ENCODE peak calls at places on chromosomes 3 and 15, in nine cellular contexts. R is cardiac muscle cell, D is A549, U is HCT116, V is psoas muscle, L is GM13976, T is type B pancreatic cell, N is AG04450, Z is HL-60. O is an unnamed sample.
A peak's percentile ranks its signal among the peaks of the same experiment; 100 is the strongest.

GRCh38 chr3:71468311-71469130 is 115.0 kb downstream of the FOXP1 start:
- DNase-seq in R (peak; percentile 92), D (no peak), U (no peak), V (no peak), L (no peak), T (no peak), N (no peak), Z (no peak), O (no peak)

GRCh38 chr15:78914027-78914764 is 30.6 kb downstream of the CTSH start:
- DNase-seq in R (no peak), D (peak; percentile 43), U (no peak), V (peak; percentile 57), L (no peak), T (peak; percentile 40), N (no peak), Z (no peak), O (no peak)

GRCh38 chr15:47812436-47813109 is 95.3 kb downstream of the SEMA6D start:
- DNase-seq in R (no peak), D (peak; percentile 74), U (no peak), V (no peak), L (peak; percentile 38), T (no peak), N (no peak), Z (no peak), O (no peak)

GRCh38 chr15:23372284-23372683 is 17.7 kb downstream of the GOLGA8S start:
- DNase-seq in R (no peak), D (no peak), U (no peak), V (no peak), L (no peak), T (no peak), N (no peak), Z (no peak), O (no peak)

GRCh38 chr3:160665784-160666526 is 11.0 kb upstream of the ARL14 start:
- DNase-seq in R (no peak), D (no peak), U (no peak), V (no peak), L (peak; percentile 52), T (no peak), N (peak; percentile 69), Z (no peak), O (peak; percentile 25)

GRCh38 chr3:160921020-160921635 is 165.1 kb downstream of the PPM1L start:
- DNase-seq in R (peak; percentile 51), D (peak; percentile 46), U (peak; percentile 21), V (peak; percentile 14), L (peak; percentile 35), T (no peak), N (no peak), Z (no peak), O (peak; percentile 16)

GRCh38 chr3:60573494-60573893 is 677.8 kb downstream of the FHIT start:
- DNase-seq in R (no peak), D (no peak), U (no peak), V (no peak), L (no peak), T (no peak), N (peak; percentile 11), Z (no peak), O (no peak)

GRCh38 chr15:40151991-40152390 is 8.9 kb upstream of the BUB1B start:
- DNase-seq in R (no peak), D (no peak), U (no peak), V (no peak), L (no peak), T (no peak), N (no peak), Z (no peak), O (no peak)

GRCh38 chr15:38540516-38540915 is 24.1 kb downstream of the RASGRP1 start:
- DNase-seq in R (no peak), D (no peak), U (no peak), V (no peak), L (no peak), T (no peak), N (no peak), Z (no peak), O (no peak)

GRCh38 chr3:69250014-69250413 is 127.6 kb upstream of the LMOD3 start:
- DNase-seq in R (peak; percentile 85), D (peak; percentile 18), U (no peak), V (no peak), L (no peak), T (no peak), N (no peak), Z (no peak), O (peak; percentile 57)

GRCh38 chr3:65425880-65426279 is 612.8 kb downstream of the MAGI1 start:
- DNase-seq in R (peak; percentile 15), D (peak; percentile 12), U (no peak), V (no peak), L (no peak), T (no peak), N (no peak), Z (no peak), O (no peak)

GRCh38 chr3:20700702-20701101 is 514.7 kb upstream of the SGO1 start:
- DNase-seq in R (peak; percentile 1), D (no peak), U (no peak), V (no peak), L (no peak), T (no peak), N (no peak), Z (no peak), O (no peak)

GRCh38 chr15:67433495-67434099 is 87.3 kb upstream of the C15orf61 start:
- DNase-seq in R (peak; percentile 37), D (peak; percentile 69), U (peak; percentile 27), V (peak; percentile 25), L (peak; percentile 56), T (no peak), N (peak; percentile 16), Z (no peak), O (peak; percentile 49)

DNA sequence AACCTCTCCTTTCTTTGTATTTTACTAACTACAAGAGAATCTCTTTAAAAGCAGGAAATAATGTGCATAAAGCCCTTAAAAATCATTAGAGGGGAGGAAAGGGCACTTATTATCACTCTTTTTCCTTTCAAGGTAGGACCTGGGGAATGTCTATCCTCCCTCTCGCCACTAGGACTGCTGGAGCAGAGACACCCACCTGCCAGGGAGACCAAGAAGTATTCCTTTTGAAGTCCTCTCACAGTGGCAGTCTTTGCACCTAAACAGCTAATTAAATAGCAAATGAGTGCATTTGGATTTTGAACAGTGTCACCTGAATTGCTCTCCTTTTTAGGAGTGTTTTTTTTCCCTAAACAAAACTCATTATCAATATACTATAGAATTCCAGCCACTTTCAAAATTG is 874.1 kb downstream of the ZPLD1 start:
- DNase-seq in R (peak; percentile 3), D (peak; percentile 1), U (no peak), V (no peak), L (no peak), T (no peak), N (no peak), Z (no peak), O (no peak)
- TF ChIP-seq CTCF in R (no peak), D (no peak), U (peak; percentile 58), V (no peak), L (no peak), T (peak; percentile 58), N (no peak), Z (no peak), O (no peak)

DNA sequence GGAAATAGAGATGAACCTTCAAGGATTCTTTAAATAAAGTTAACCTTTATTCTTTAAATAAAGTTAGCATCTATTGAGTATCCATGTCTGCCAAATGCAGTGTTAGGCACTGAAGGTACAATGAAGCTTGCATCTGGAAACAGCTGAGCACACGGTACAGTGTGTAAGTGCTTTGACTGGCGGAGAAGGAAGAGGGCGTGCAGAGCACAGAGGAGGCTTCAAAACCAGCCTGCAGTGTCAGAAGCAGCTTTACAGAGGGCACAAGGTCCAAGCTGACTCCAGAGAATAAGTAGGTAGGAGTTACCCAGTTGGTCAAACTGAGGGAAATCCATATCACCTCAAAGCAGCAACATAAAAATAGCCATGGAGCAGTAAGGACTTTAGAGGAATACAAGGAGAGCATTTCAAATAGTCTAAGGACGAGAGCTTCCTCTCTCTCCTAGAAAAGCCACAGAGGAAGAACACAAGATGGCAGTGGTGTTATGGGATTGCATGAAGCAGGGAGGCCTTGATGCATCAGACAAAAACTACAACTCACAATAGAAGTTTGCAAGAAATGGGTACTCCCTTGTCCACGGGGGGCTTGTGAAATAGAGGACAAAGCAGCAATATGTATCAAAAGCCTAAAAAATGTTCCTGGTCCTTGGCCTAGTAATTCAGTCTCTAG is 60.3 kb upstream of the PPP2R3A start:
- DNase-seq in R (peak; percentile 28), D (peak; percentile 16), U (no peak), V (no peak), L (no peak), T (no peak), N (no peak), Z (no peak), O (no peak)
- TF ChIP-seq CTCF in R (no peak), D (no peak), U (no peak), V (peak; percentile 40), L (no peak), T (no peak), N (peak; percentile 47), Z (no peak), O (no peak)

DNA sequence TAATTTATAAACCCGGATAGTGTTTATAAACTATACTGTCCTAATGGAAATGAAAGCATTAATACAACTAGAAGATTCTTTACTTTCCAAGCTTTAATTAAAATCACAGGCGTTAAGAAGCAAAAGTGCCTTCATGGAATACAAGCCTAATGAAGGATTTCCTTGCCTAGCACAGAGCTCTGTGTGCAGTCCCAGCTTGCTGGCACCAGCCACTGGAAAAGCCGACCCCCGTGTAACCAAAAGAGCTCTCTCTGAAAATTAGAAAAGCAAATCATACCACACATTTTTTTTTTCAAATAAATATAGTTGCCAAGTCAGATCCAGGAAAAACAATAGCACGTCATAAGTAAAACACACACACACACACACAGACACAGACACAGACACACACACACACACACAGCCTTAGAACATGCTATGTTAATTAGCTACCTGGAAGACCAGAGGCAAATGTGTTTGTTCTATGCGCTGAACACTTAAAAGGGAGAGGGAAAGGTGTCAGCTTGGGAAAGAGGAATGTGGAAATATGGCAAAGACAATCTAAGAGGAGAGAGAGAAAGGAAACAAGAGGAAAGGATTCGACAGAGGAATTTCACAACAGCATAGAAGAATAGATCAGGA is 1084.2 kb downstream of the TUSC7 start:
- DNase-seq in R (no peak), D (no peak), U (no peak), V (no peak), L (no peak), T (no peak), N (no peak), Z (no peak), O (no peak)
- TF ChIP-seq CTCF in R (no peak), D (no peak), U (no peak), V (no peak), L (no peak), T (no peak), N (no peak), Z (no peak), O (no peak)

GRCh38 chr15:85582719-85583089 is 202.3 kb downstream of the AKAP13 start:
- DNase-seq in R (no peak), D (no peak), U (no peak), V (peak; percentile 43), L (peak; percentile 45), T (no peak), N (no peak), Z (no peak), O (peak; percentile 78)

GRCh38 chr15:85584791-85585360 is 204.5 kb downstream of the AKAP13 start:
- DNase-seq in R (no peak), D (no peak), U (no peak), V (no peak), L (no peak), T (no peak), N (no peak), Z (no peak), O (no peak)

GRCh38 chr15:85582076-85582718 is 201.8 kb downstream of the AKAP13 start:
- DNase-seq in R (no peak), D (no peak), U (no peak), V (no peak), L (no peak), T (no peak), N (no peak), Z (no peak), O (peak; percentile 56)

GRCh38 chr15:85581495-85581894 is 201.1 kb downstream of the AKAP13 start:
- DNase-seq in R (no peak), D (no peak), U (no peak), V (peak; percentile 64), L (no peak), T (no peak), N (no peak), Z (no peak), O (peak; percentile 71)

GRCh38 chr15:85583404-85584390 is 203.3 kb downstream of the AKAP13 start:
- DNase-seq in R (no peak), D (peak; percentile 56), U (peak; percentile 36), V (peak; percentile 60), L (peak; percentile 42), T (no peak), N (no peak), Z (no peak), O (peak; percentile 67)
- TF ChIP-seq CTCF in R (no peak), D (no peak), U (no peak), V (no peak), L (no peak), T (no peak), N (no peak), Z (no peak), O (no peak)

O was measured in activated CD8-positive, alpha-beta T cell treated with anti-CD3 and anti-CD28 coated beads for 36 hours.